ENCODE peak calls at places on chromosomes 3 and 15, in four cellular contexts. Y, W, A and J are unnamed samples.

GRCh38 chr3:165728924-165729323 is 108.3 kb downstream of the BCHE start:
- DNase-seq in A (no peak), W (no peak), Y (no peak), J (no peak)

GRCh38 chr3:54970895-54971294 is 43.0 kb upstream of the LRTM1 start:
- DNase-seq in W (no peak), Y (no peak), A (no peak), J (no peak)

GRCh38 chr15:100601158-100601557 is 826 bp downstream of the LINS1 start:
- DNase-seq in W (no peak), Y (no peak), A (no peak), J (no peak)

GRCh38 chr3:194517333-194517732 is 30.5 kb upstream of the ATP13A3 start:
- DNase-seq in Y (no peak), W (no peak), A (no peak), J (no peak)

GRCh38 chr15:35444557-35445204 is 101.3 kb downstream of the DPH6 start:
- DNase-seq in Y (peak), A (peak), W (peak), J (peak)

GRCh38 chr15:38474155-38474757 is 20.3 kb downstream of the FAM98B start:
- DNase-seq in A (peak), W (peak), Y (peak), J (peak)

GRCh38 chr3:193960485-193961172 is 175.3 kb upstream of the HES1 start:
- DNase-seq in W (no peak), Y (no peak), A (no peak), J (no peak)

GRCh38 chr15:56460046-56460445 is 4.9 kb downstream of the MNS1 start:
- DNase-seq in A (no peak), W (no peak), Y (no peak), J (no peak)

GRCh38 chr15:51312754-51313390 is 25.5 kb downstream of the CYP19A1 start:
- DNase-seq in W (no peak), Y (no peak), A (peak), J (no peak)

GRCh38 chr15:80517290-80517689 is 113.1 kb downstream of the ARNT2 start:
- DNase-seq in W (no peak), A (no peak), Y (no peak), J (no peak)

GRCh38 chr3:128484404-128485282 is 8.4 kb downstream of the GATA2 start:
- DNase-seq in A (no peak), Y (no peak), W (peak), J (no peak)

GRCh38 chr3:32194653-32195052 is 43.8 kb upstream of the CMTM8 start:
- DNase-seq in Y (no peak), A (no peak), W (no peak), J (no peak)

GRCh38 chr15:29671308-29671981 is 150.8 kb downstream of the TJP1 start:
- DNase-seq in W (no peak), Y (no peak), A (no peak), J (no peak)

GRCh38 chr3:45677045-45677436 is 12.2 kb upstream of the SACM1L start:
- DNase-seq in W (no peak), A (no peak), Y (no peak), J (peak)

GRCh38 chr15:73697033-73697467 is 12.9 kb downstream of the CD276 start:
- DNase-seq in A (no peak), W (peak), Y (peak), J (no peak)

GRCh38 chr3:14125193-14126016 is 553 bp downstream of the TMEM43 start:
- DNase-seq in W (no peak), A (peak), Y (no peak), J (peak)

GRCh38 chr15:82917252-82917651 is 35.3 kb downstream of the HOMER2 start:
- DNase-seq in W (no peak), Y (no peak), A (no peak), J (no peak)

GRCh38 chr3:127477396-127477795 is 113.1 kb downstream of the TPRA1 start:
- DNase-seq in W (no peak), A (no peak), Y (no peak), J (no peak)

GRCh38 chr3:146469206-146470017 is at the start of gene PLSCR2:
- DNase-seq in W (peak), A (no peak), Y (peak), J (peak)

GRCh38 chr3:11835028-11835639 is 11.6 kb downstream of the TAMM41 start:
- DNase-seq in Y (no peak), W (peak), A (no peak), J (peak)
- TF ChIP-seq JUND in Y (no peak), W (no peak), A (no peak), J (no peak)

GRCh38 chr3:52436500-52437106 is 8.3 kb downstream of the SEMA3G start:
- DNase-seq in W (peak), Y (no peak), A (no peak), J (no peak)
- TF ChIP-seq JUND in W (no peak), Y (no peak), A (no peak), J (no peak)

GRCh38 chr3:152574461-152575079 is 260.4 kb upstream of the P2RY1 start:
- DNase-seq in A (peak), Y (peak), W (peak), J (peak)
- TF ChIP-seq JUND in A (no peak), Y (no peak), W (no peak), J (no peak)

DNA sequence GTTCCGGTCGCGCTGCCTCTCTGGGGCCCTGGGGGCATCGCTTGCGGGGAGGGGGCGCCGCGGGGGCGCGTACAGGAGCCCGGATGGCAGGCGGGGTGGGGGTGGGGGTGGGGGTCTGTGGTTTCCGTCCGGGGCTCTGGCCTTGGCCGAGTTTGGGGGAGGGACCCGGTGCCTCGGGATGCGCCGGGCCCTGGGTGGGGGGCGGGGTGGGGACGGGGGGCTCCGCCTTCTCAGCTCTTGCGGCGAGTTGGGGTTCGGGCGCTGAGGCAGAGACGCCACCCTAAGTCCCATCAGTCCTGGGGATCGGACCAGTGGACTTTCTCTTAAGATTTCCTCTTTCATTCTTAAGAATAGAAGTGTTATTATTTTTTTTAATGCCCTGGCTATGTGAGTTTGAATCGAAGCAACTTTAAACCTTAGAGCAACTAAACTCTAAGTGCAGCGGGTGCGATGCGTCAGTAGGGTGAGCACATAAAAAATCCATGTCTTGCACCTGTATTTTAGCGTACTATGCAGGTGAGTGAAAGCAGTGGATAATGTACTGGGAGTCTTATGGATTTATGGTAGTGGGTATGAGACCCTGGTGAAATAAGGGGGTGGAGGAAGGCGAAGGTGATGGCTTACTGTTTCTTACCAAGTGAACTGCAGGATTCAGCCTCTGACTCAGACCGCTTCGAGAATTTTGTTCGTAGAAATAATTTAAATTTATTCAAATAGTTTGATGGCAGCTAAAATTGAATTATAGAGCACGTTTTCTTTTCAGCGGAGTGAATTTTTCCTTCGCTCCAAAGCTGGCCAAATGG is 762 bp downstream of the CTNNB1 start:
- DNase-seq in Y (no peak), A (no peak), W (peak), J (peak)
- TF ChIP-seq JUND in Y (no peak), A (no peak), W (no peak), J (no peak)

DNA sequence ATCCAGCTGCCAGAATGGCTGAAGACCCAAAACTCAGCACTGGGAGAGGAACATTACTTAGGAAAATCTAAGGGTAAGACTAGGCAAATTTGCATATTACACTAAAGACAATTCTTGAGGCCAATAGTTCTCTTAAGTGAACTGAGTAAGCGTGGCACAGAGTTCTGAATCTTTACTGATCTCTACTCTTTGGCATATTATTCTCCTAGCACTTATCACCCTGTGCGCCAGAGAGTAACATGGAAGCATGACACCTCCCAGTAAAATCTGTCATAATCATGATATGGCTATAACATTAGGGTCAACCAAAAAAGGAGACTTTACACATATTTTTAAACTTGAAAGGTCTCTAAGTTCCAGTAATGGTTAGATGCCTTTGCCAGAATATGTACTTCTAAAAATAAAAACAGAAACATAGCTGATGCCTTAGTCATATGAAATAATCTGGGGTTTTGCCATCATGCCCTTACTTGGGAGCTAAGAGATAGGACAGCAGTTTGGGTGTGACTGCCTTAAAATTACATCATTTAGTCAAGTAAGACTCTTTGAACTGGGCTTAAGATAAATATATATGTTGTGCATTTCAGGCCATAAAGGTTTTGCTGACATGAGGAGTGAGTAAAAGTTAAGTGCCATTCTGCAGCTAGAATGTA is 290.6 kb downstream of the PLCL2 start:
- DNase-seq in A (no peak), W (no peak), Y (no peak), J (no peak)
- TF ChIP-seq JUND in A (no peak), W (peak), Y (no peak), J (no peak)

DNA sequence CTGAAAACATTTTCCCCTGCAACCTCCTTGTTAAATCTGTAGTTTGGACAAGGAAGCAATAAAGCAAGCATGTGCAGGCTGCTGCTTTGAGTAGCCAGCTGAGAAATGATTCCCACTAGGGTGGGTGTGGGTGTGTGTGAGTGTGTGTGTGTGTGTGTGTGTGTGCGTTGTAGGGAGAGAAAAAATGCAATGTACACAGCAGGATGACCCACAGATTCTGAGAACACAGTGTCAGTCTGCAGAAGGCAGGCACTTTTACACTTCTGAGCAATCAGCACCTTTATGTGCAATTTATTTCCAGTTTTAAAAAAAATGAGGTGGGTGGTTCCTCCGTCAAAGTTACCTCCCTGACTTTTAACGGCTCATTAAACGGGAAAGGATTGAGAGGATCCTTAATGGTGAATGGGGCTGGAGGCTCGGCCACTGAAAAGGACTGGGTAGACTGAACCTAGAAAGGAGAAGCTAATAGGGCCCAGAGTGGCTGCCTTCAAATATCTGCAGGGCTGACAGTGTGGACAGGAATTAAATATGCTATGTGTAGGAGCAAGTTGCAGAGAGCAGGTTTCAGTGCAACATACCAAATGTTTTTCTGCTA is 38.5 kb upstream of the LIPC start:
- DNase-seq in A (no peak), W (no peak), Y (no peak), J (no peak)
- TF ChIP-seq JUND in A (no peak), W (no peak), Y (no peak), J (no peak)